ENCODE peak calls at places on chromosome X, in ten cellular contexts. O, N, S, W, B, J, C, Y, M and V are unnamed samples. For H3K9me3, the result is how much of the 10 kb centered on the place peaks cover.

GRCh38 chrX:43148305-43148704 is 370.3 kb upstream of the PPP1R2C start:
- DNase-seq in J (no peak), M (no peak), O (no peak), W (no peak), N (no peak), B (no peak), Y (no peak), S (no peak), C (no peak), V (no peak)

GRCh38 chrX:14051416-14051815 is 21.7 kb upstream of the GEMIN8 start:
- DNase-seq in M (peak), N (no peak), Y (no peak), C (no peak), O (no peak), J (no peak), S (no peak), B (no peak), W (no peak), V (no peak)

GRCh38 chrX:143570747-143571146 is 53.5 kb upstream of the SPANXN3 start:
- DNase-seq in Y (no peak), M (no peak), N (no peak), O (no peak), B (no peak), J (no peak), C (no peak), W (no peak), S (no peak), V (no peak)

GRCh38 chrX:13923289-13923688 is 106.4 kb upstream of the GPM6B start:
- DNase-seq in Y (no peak), B (no peak), C (no peak), N (no peak), J (no peak), O (no peak), S (no peak), M (no peak), W (no peak), V (no peak)

GRCh38 chrX:97401586-97402101 is 517.9 kb downstream of the RPA4 start:
- DNase-seq in M (peak), W (no peak), N (no peak), Y (no peak), J (no peak), S (no peak), C (no peak), B (no peak), O (no peak), V (no peak)

GRCh38 chrX:154714925-154715324 is 36.0 kb downstream of the GAB3 start:
- DNase-seq in C (peak), B (peak), N (no peak), J (no peak), Y (no peak), S (no peak), O (no peak), W (peak), M (peak), V (no peak)

GRCh38 chrX:36897690-36898089 is 110.5 kb upstream of the FAM47C start:
- DNase-seq in O (no peak), Y (no peak), C (no peak), B (no peak), J (no peak), N (no peak), S (no peak), M (no peak), W (no peak), V (no peak)

GRCh38 chrX:118418811-118419251 is 72.9 kb downstream of the WDR44 start:
- DNase-seq in B (no peak), J (peak), S (no peak), W (no peak), Y (no peak), O (no peak), N (no peak), C (no peak), M (no peak), V (no peak)

GRCh38 chrX:39953879-39954278 is 143.9 kb downstream of the BCOR start:
- DNase-seq in M (peak), Y (peak), C (no peak), N (peak), J (peak), S (peak), O (peak), W (no peak), B (peak), V (peak)

GRCh38 chrX:43958529-43958928 is 14.7 kb downstream of the NDP start:
- DNase-seq in B (peak), C (peak), N (peak), Y (no peak), M (peak), J (no peak), O (no peak), S (no peak), W (peak), V (no peak)

GRCh38 chrX:77342028-77342427 is 105.2 kb upstream of the FGF16 start:
- DNase-seq in Y (no peak), M (no peak), C (no peak), N (no peak), S (no peak), O (no peak), B (peak), W (no peak), J (no peak), V (no peak)

GRCh38 chrX:154036513-154036912 is 16.8 kb upstream of the IRAK1 start:
- DNase-seq in M (no peak), N (no peak), B (no peak), S (no peak), Y (no peak), W (no peak), O (no peak), C (no peak), J (no peak), V (no peak)

GRCh38 chrX:46601283-46601682 is 27.7 kb downstream of the CHST7 start:
- DNase-seq in S (no peak), C (no peak), W (no peak), O (no peak), B (no peak), N (peak), Y (no peak), J (no peak), M (no peak), V (no peak)

GRCh38 chrX:110741213-110741796 is 54.3 kb downstream of the CHRDL1 start:
- DNase-seq in M (peak), S (no peak), C (no peak), N (peak), O (no peak), W (no peak), J (no peak), Y (no peak), B (no peak), V (no peak)

GRCh38 chrX:68685722-68686683 is 38.5 kb downstream of the STARD8 start:
- DNase-seq in J (no peak), N (peak), B (peak), O (no peak), M (no peak), C (no peak), Y (no peak), W (no peak), S (peak), V (peak)
- H3K27ac ChIP-seq in J (peak), N (peak), B (peak), O (no peak), M (no peak), C (no peak), Y (no peak), W (no peak), S (peak), V (peak)

DNA sequence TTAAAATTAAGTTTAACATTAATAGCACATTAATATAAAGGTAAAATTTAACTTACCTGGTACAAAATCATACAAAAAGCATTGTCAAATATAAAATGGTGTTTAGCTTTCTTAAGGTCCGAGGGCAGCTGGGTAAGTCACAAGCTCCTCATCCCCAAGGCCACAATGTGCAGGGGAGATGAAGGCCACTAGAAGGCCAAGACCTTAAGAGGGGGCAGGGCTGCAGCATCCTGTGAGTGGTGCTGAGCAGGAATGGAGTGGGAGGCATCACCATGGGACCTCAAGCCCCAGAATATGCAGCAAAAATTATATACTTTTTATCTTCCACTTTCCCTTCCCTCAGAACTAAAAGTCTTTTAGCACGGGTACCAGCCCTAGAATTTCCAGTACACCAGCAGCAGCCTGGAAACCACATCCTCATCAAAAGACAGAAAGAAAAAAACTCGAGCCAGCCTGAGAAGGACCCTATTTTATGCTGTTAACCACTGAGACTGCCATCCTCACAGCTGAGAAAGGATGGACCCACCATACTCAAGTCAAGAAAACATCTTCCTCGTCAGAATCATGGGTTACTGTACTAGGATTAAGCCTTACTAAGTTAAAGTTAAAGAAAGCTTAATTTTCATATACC is 13.0 kb upstream of the RHOXF2 start:
- DNase-seq in W (peak), S (no peak), J (no peak), C (no peak), N (no peak), M (no peak), B (no peak), O (no peak), Y (no peak), V (no peak)
- H3K9me3 ChIP-seq in W (under half), S (under half), J (under half), C (under half), N (under half), M (under half), B (under half), O (under half), Y (under half), V (under half)

GRCh38 chrX:41952102-41952501 is 28.7 kb upstream of the CASK start:
- DNase-seq in W (no peak), J (no peak), O (no peak), N (no peak), C (peak), M (no peak), Y (no peak), S (no peak), B (no peak), V (no peak)

GRCh38 chrX:41946230-41946629 is 22.9 kb upstream of the CASK start:
- DNase-seq in O (no peak), J (no peak), B (no peak), Y (no peak), C (no peak), W (no peak), S (no peak), M (no peak), N (no peak), V (no peak)

DNA sequence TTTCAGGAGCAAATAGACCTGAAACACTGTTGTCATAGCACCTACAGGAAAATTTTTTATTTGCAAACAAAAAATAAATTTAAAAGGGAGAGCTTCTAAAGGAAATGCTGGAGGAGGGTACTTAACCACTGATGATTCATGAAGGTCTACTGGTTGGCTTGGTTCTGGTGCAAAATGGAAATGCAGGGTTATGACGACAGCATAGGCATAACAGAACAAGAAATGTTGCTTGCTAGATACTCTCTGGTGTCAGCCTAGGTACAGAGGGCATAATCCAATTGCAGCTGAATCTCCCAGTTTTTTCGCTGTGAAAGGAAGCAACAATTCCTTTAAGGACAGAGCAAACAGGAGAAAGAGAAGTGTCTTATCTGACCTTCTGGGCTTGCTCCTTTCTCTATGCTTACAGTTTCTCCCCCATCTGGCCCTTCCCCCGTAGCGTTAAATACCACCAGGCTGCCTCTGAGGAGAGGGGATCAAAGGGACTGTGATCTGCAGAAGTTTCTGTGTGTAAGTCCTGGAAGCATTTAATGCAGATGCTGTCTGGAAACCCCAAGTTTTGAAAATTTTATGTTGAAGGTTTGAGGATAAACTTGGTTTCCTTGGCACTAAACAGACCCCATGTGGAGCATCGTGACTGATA is 23.7 kb upstream of the CASK start:
- DNase-seq in C (no peak), Y (no peak), B (no peak), M (peak), W (no peak), O (no peak), S (no peak), N (no peak), J (no peak), V (no peak)
- H3K27ac ChIP-seq in C (no peak), Y (no peak), B (no peak), M (no peak), W (no peak), O (no peak), S (no peak), N (no peak), J (no peak), V (no peak)

GRCh38 chrX:38577738-38578137 is 16.4 kb downstream of the TSPAN7 start:
- DNase-seq in S (no peak), B (no peak), N (no peak), O (no peak), Y (no peak), J (no peak), M (no peak), W (no peak), C (no peak), V (no peak)

GRCh38 chrX:38574858-38575257 is 13.5 kb downstream of the TSPAN7 start:
- DNase-seq in M (no peak), B (no peak), N (no peak), J (no peak), S (no peak), O (no peak), Y (no peak), C (no peak), W (no peak), V (no peak)

GRCh38 chrX:38583185-38583584 is 21.8 kb downstream of the TSPAN7 start:
- DNase-seq in C (no peak), B (no peak), Y (no peak), J (no peak), O (no peak), N (no peak), W (no peak), M (no peak), S (no peak), V (no peak)

GRCh38 chrX:38575888-38576287 is 14.5 kb downstream of the TSPAN7 start:
- DNase-seq in M (no peak), B (no peak), W (no peak), J (no peak), S (no peak), C (no peak), O (no peak), N (no peak), Y (no peak), V (no peak)

GRCh38 chrX:38578152-38578551 is 16.8 kb downstream of the TSPAN7 start:
- DNase-seq in O (no peak), J (no peak), C (no peak), N (no peak), S (no peak), B (no peak), Y (no peak), M (no peak), W (no peak), V (no peak)
- H3K9me3 ChIP-seq in O (under half), J (under half), C (under half), N (under half), S (under half), B (under half), Y (under half), M (under half), W (under half), V (under half)

DNA sequence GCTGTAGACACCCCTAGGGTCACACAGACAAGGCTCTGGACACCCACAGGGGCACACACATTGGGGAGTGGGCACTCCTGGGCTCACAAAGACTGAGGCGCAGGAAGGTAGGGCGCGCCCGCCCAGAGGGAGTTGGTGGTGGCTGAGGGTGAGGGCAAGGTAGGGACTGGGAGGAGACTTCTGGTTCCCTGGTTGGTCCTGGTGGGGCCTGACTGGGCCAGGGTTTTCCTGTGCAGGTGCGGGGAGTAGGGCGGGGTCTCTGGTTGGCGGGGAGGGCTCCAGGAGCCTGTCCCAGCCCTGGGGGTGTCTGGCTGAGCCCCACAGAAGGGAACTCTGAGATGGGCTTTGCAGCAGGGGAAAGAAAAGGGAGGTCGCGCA is 6.7 kb upstream of the WAS start:
- DNase-seq in C (peak), Y (no peak), N (no peak), O (no peak), B (no peak), S (no peak), J (no peak), M (peak), W (peak), V (peak)
- H3K27ac ChIP-seq in C (peak), Y (peak), N (peak), O (peak), B (peak), S (peak), J (peak), M (peak), W (peak), V (peak)

GRCh38 chrX:57977992-57978391 is 67.7 kb upstream of the ZXDA start:
- DNase-seq in J (no peak), C (no peak), O (no peak), B (no peak), N (no peak), S (no peak), W (no peak), M (peak), Y (no peak), V (no peak)
- H3K9me3 ChIP-seq in J (under half), C (under half), O (under half), B (under half), N (under half), S (under half), W (under half), M (under half), Y (under half), V (under half)